ENCODE peak calls at places on chromosomes 1 and 21, in six cellular contexts. H is SK-N-SH, U is K562, S is H1, O is HCT116, D is HepG2. C is an unnamed sample.

GRCh38 chr1:47616036-47616435 is 178.2 kb downstream of the FOXD2 start:
- DNase-seq in U (no peak), S (no peak), H (no peak), D (no peak), O (no peak), C (no peak)

GRCh38 chr1:6094801-6095505 is 49.3 kb downstream of the KCNAB2 start:
- DNase-seq in H (no peak), U (no peak), D (no peak), O (no peak), S (no peak), C (no peak)

GRCh38 chr1:106727171-106727570 is 329.3 kb upstream of the PRMT6 start:
- DNase-seq in S (no peak), O (no peak), D (no peak), H (no peak), U (no peak), C (no peak)

GRCh38 chr1:81432089-81432488 is 368.6 kb upstream of the ADGRL2 start:
- DNase-seq in S (no peak), D (no peak), O (no peak), U (no peak), H (no peak), C (peak)

GRCh38 chr1:24085007-24085406 is 26.9 kb downstream of the MYOM3 start:
- DNase-seq in H (no peak), O (no peak), S (no peak), U (no peak), D (no peak), C (no peak)

GRCh38 chr21:29613021-29613420 is 314.3 kb downstream of the BACH1 start:
- DNase-seq in O (no peak), S (no peak), H (no peak), D (no peak), U (peak), C (no peak)

GRCh38 chr1:199218065-199218464 is 579.2 kb downstream of the PTPRC start:
- DNase-seq in D (no peak), U (no peak), O (no peak), S (no peak), H (no peak), C (no peak)

GRCh38 chr1:159959451-159959850 is 5.4 kb upstream of the SLAMF9 start:
- DNase-seq in D (no peak), O (no peak), S (no peak), H (no peak), U (no peak), C (peak)

GRCh38 chr21:35923971-35924370 is 136.4 kb downstream of the SETD4 start:
- DNase-seq in D (no peak), S (no peak), U (no peak), H (no peak), O (no peak), C (no peak)

GRCh38 chr1:59751801-59752200 is 62.9 kb upstream of the HOOK1 start:
- DNase-seq in D (no peak), O (no peak), S (no peak), H (no peak), U (no peak), C (no peak)

GRCh38 chr21:41431788-41432548 is 5.9 kb downstream of the MX1 start:
- DNase-seq in O (no peak), U (no peak), S (no peak), H (peak), D (no peak), C (no peak)

GRCh38 chr1:152683846-152684245 is 2.1 kb upstream of the LCE2B start:
- DNase-seq in U (no peak), D (no peak), O (no peak), S (no peak), H (no peak), C (no peak)

GRCh38 chr1:58619286-58620054 is 42.4 kb upstream of the TACSTD2 start:
- DNase-seq in H (no peak), S (no peak), D (no peak), O (no peak), U (no peak), C (no peak)

GRCh38 chr1:67880056-67880601 is 46.9 kb upstream of the GNG12 start:
- DNase-seq in U (no peak), D (no peak), H (peak), O (no peak), S (no peak), C (no peak)

GRCh38 chr1:233613252-233614172 is at the start of gene KCNK1:
- DNase-seq in S (peak), O (peak), D (no peak), H (peak), U (peak), C (no peak)

GRCh38 chr1:204437796-204438570 is 26.4 kb upstream of the PPP1R15B start:
- DNase-seq in S (no peak), O (no peak), U (no peak), H (peak), D (no peak), C (no peak)

GRCh38 chr1:180815188-180815587 is 97.5 kb upstream of the KIAA1614 start:
- DNase-seq in O (no peak), U (peak), H (no peak), S (no peak), D (peak), C (no peak)

DNA sequence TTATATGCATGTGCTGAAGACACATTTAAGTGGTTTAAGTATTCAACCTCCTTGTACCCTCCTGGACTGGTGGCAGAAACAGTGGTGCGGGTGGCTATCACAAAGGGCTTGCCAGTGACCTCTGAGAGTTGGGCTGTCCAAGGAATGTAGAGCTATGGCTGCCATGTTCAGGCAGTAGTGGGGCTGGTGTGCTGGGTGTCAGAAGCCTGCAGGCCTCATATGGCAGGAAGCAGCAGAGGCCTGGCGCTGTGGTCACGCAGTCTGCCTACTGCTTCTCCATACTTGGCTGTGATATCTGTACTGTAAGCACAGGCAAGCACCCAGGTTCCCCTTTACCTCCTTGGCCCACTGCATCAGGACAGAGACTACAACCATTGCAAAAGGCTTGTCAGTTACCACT is 870.0 kb downstream of the LRRIQ3 start:
- DNase-seq in U (no peak), S (no peak), O (no peak), D (no peak), H (no peak), C (no peak)
- TF ChIP-seq JUND in U (no peak), S (no peak), O (no peak), D (no peak), H (no peak), C (no peak)

DNA sequence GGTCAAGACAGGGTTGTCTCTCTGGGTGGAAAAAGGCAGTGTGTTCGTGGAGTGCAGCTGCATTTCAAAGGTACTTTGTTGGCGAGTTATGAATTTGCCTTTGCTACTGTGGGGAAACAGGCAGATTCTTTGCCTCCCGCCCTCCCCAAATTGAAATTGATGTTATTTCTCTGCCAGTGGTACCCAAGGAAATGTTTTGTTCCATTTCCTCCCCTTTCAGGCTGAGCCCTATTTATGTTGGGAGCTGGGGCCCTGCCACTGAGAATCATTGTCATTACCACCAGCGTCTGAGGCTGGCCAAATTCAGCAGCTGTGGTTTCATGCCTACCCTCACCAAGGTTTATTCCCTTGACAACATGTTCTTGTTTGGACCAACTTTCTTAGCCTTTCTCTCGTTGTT is 48.5 kb upstream of the OLIG2 start:
- DNase-seq in D (no peak), H (no peak), S (no peak), U (no peak), O (no peak), C (no peak)
- TF ChIP-seq JUND in D (no peak), H (no peak), S (no peak), U (no peak), O (no peak), C (no peak)

GRCh38 chr1:230857822-230858221 is 10.5 kb downstream of the C1orf198 start:
- DNase-seq in S (no peak), O (no peak), U (no peak), D (no peak), H (no peak), C (no peak)

GRCh38 chr1:230857077-230857476 is 11.2 kb downstream of the C1orf198 start:
- DNase-seq in O (no peak), U (no peak), D (no peak), H (no peak), S (no peak), C (no peak)

GRCh38 chr1:230858236-230858820 is 10.0 kb downstream of the C1orf198 start:
- DNase-seq in D (no peak), U (no peak), O (no peak), S (no peak), H (no peak), C (no peak)

GRCh38 chr1:230860617-230861384 is 7.5 kb downstream of the C1orf198 start:
- DNase-seq in O (no peak), D (no peak), H (peak), U (peak), S (no peak), C (no peak)

DNA sequence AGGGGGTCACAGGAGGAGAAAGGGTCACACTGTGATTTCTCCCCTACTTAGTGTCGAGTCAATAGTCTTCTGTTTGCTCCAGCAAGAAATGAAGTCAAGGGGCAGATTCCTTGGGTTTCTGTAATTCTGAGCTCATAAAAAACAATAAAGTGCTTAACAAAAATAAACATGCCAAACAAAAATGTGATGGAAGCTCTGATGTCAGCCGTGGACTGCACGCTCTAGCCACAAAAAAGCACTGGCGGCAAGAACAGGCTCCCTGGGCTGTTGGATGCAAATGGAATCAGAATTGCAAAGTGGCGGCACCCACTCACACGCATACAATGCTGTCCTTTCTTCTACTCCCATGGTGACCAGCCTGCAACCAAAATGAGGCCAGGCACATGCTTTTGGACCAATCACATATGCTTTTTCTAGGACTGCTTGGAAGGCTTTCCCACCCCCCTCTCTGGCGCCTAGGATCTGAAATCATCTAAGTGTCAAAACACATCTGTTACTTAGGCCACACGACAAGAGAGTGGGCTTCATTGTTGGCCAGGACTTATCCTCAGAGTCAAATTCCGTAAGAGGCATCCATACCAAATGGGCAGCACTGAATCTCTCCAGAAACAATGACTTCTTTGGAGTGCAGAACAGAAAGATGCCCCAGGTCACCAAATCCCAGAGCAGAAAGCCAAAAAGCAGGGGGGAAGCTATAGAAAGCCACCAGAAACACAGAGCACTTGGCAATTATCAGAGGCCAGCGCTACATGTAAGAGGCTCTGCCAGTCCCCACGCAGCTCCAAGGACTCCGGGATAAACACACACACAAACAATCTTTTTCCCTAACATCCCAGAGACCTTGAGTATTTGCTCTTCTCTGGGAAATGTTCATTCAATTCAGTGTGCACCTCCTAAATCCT is 9.2 kb downstream of the C1orf198 start:
- DNase-seq in S (no peak), D (no peak), H (no peak), U (no peak), O (no peak), C (no peak)
- TF ChIP-seq JUND in S (no peak), D (no peak), H (no peak), U (no peak), O (no peak), C (no peak)

GRCh38 chr1:25732821-25733220 is 67.2 kb upstream of the SELENON start:
- DNase-seq in D (no peak), O (no peak), S (no peak), H (no peak), U (no peak), C (no peak)
- TF ChIP-seq JUND in D (no peak), O (no peak), S (no peak), H (no peak), U (no peak), C (no peak)

GRCh38 chr1:207868769-207869721 is 41.9 kb downstream of the CD34 start:
- DNase-seq in H (peak), U (peak), S (peak), D (peak), O (peak), C (peak)
- TF ChIP-seq JUND in H (no peak), U (no peak), S (no peak), D (no peak), O (no peak), C (no peak)

DNA sequence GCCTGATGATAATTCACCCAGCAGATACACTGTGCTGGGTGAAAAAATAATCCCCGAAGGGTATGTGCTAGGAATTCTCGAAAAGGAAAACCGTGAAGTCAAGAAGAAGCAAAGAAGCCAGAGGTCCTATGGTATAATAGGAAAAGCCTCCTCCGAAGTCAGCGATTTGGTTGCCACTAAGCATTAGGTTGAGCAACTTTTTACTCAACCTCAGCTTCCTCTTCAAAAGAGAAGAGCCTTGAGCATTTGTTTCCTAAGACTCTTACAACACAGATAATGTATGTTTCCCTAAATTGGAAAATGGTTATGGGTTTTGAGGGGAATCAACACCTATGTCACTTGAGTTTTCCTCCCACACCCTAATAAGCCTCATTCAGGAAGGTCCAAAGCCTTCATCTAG is 21.3 kb upstream of the MNDA start:
- DNase-seq in S (no peak), O (no peak), U (no peak), D (no peak), H (no peak), C (no peak)
- TF ChIP-seq JUND in S (no peak), O (no peak), U (no peak), D (no peak), H (no peak), C (no peak)

DNA sequence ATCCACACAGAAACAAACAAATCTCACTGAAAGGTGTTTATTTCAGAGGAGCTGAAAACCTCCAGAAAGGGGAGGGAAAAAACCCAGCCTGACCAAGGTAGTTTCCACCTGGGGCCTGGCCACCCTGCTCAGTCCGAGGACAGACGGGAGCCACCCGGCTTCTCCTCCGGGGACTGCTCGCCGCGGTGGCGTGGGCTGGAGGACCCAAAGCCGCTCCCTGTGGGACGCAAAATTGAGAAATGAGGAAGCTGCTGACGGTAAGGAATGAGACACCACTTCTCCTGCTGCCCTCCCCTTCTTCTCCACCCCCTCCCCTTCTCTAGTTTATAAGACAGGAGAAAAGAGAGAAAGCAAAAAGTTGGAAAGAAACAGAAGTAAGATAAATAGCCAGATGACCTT is 12.7 kb downstream of the ITGB2 start:
- DNase-seq in U (no peak), S (no peak), O (no peak), D (no peak), H (no peak), C (no peak)
- TF ChIP-seq JUND in U (no peak), S (no peak), O (no peak), D (no peak), H (no peak), C (no peak)

C was measured in T47D.